ENCODE peak calls at places on chromosome 15, in five cellular contexts. K, S, P, W and F are unnamed samples.

GRCh38 chr15:41988896-41989572 is 16.7 kb upstream of the EHD4 start:
- DNase-seq in P (no peak), K (no peak), W (no peak), S (no peak), F (no peak)

GRCh38 chr15:79206940-79207339 is 75.6 kb upstream of the ANKRD34C start:
- DNase-seq in P (no peak), K (no peak), S (no peak), W (no peak), F (no peak)

GRCh38 chr15:34616613-34617012 is 33.2 kb upstream of the GOLGA8B start:
- DNase-seq in W (peak; percentile 25), K (peak; percentile 17), P (no peak), S (no peak), F (no peak)

GRCh38 chr15:76071816-76072215 is 12.0 kb downstream of the TMEM266 start:
- DNase-seq in K (no peak), W (no peak), P (no peak), S (no peak), F (no peak)

GRCh38 chr15:25184356-25185155 is 229.8 kb downstream of the SNRPN start:
- DNase-seq in P (peak; percentile 9), W (no peak), S (no peak), K (no peak), F (no peak)

GRCh38 chr15:68821190-68821897 is 649 bp upstream of the ANP32A start:
- DNase-seq in K (peak; percentile 27), P (no peak), W (peak; percentile 19), S (no peak), F (no peak)

GRCh38 chr15:42385206-42385979 is 26.1 kb downstream of the CAPN3 start:
- DNase-seq in K (peak; percentile 41), W (peak; percentile 17), P (no peak), S (no peak), F (no peak)

GRCh38 chr15:98226149-98226548 is 265.6 kb downstream of the ARRDC4 start:
- DNase-seq in W (no peak), S (no peak), K (no peak), P (no peak), F (no peak)

GRCh38 chr15:47432831-47433230 is 284.5 kb upstream of the SEMA6D start:
- DNase-seq in P (no peak), W (no peak), S (no peak), K (no peak), F (no peak)

GRCh38 chr15:98737721-98738120 is 89.4 kb downstream of the IGF1R start:
- DNase-seq in S (no peak), P (no peak), K (no peak), W (no peak), F (no peak)

GRCh38 chr15:40146037-40146436 is 14.8 kb upstream of the BUB1B start:
- DNase-seq in P (no peak), S (no peak), W (peak; percentile 29), K (no peak), F (peak; percentile 36)

GRCh38 chr15:64813075-64813474 is 12.4 kb downstream of the PIF1 start:
- DNase-seq in W (no peak), P (no peak), S (no peak), K (no peak), F (no peak)

GRCh38 chr15:74821091-74821789 is 5.2 kb upstream of the CPLX3 start:
- DNase-seq in S (no peak), W (no peak), P (no peak), K (no peak), F (no peak)

GRCh38 chr15:72934921-72935320 is 117.3 kb upstream of the NEO1 start:
- DNase-seq in P (no peak), S (no peak), K (no peak), W (peak; percentile 72), F (no peak)

GRCh38 chr15:77015651-77016320 is 20.9 kb downstream of the PSTPIP1 start:
- DNase-seq in W (no peak), K (no peak), S (no peak), P (peak; percentile 49), F (no peak)

GRCh38 chr15:78396976-78397375 is 41.0 kb upstream of the IREB2 start:
- DNase-seq in P (peak; percentile 80), K (peak; percentile 38), W (no peak), S (peak; percentile 20), F (no peak)

GRCh38 chr15:40398413-40398873 is 7.2 kb upstream of the IVD start:
- DNase-seq in P (no peak), K (no peak), S (no peak), W (no peak), F (no peak)

GRCh38 chr15:60905587-60905986 is 323.5 kb downstream of the RORA start:
- DNase-seq in K (no peak), W (no peak), S (no peak), P (no peak), F (no peak)

GRCh38 chr15:66619152-66619903 is 53.5 kb upstream of the LCTL start:
- DNase-seq in W (peak; percentile 59), K (peak; percentile 92), P (peak; percentile 77), S (peak; percentile 68), F (peak; percentile 95)

GRCh38 chr15:31369716-31370115 is 43.1 kb downstream of the KLF13 start:
- DNase-seq in P (no peak), K (no peak), W (no peak), S (no peak), F (no peak)

GRCh38 chr15:65632780-65633384 is 11.1 kb downstream of the SLC24A1 start:
- DNase-seq in P (no peak), K (no peak), W (no peak), S (no peak), F (no peak)

GRCh38 chr15:77037475-77038209 is 33.3 kb downstream of the TSPAN3 start:
- DNase-seq in W (no peak), K (no peak), S (no peak), P (peak; percentile 43), F (no peak)

GRCh38 chr15:90202929-90203328 is 1.8 kb downstream of the SEMA4B start:
- DNase-seq in P (no peak), S (no peak), W (no peak), K (no peak), F (no peak)
- H3K4me1 ChIP-seq in P (peaks cover 17% of the 10 kb centered on the region), S (no peaks in the 10 kb centered on the region), W (peaks cover 19% of the 10 kb centered on the region), K (peaks cover 34% of the 10 kb centered on the region), F (no peaks in the 10 kb centered on the region)

GRCh38 chr15:55899537-55899936 is 93.9 kb downstream of the NEDD4 start:
- DNase-seq in S (no peak), P (no peak), W (no peak), K (no peak), F (no peak)

GRCh38 chr15:55894406-55894965 is 98.9 kb downstream of the NEDD4 start:
- DNase-seq in P (no peak), K (no peak), S (no peak), W (no peak), F (no peak)

GRCh38 chr15:55897560-55898336 is 95.7 kb downstream of the NEDD4 start:
- DNase-seq in S (no peak), W (peak; percentile 61), P (no peak), K (peak; percentile 76), F (no peak)

DNA sequence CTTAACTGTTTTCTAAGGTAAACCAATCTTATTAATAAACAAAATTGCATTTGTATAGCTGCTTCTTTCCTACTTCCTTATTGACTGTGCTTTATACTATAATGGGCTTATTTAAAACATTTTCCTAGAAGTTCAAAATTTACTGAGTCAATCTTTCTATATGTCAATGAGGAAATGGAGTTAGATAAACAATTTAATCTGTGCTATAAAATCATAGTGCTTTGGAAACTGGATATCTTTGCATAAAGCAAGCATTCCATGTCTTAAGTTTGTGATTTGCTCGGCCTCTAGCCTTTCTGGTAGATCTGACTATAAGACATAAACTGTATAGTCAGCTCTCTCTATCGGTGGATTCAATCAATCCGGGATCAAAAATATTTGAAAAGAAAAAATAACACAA is 99.6 kb downstream of the NEDD4 start:
- DNase-seq in P (no peak), W (no peak), S (no peak), K (no peak), F (no peak)
- H3K4me3 ChIP-seq in P (no peak overlapping the region), W (no peak overlapping the region), S (no peak overlapping the region), K (peak overlapping the region; percentile 35), F (no peak overlapping the region)

GRCh38 chr15:88649753-88650551 is 11.1 kb downstream of the ISG20 start:
- DNase-seq in S (no peak), W (no peak), P (no peak), K (no peak), F (peak; percentile 56)

GRCh38 chr15:88648357-88649214 is 9.8 kb downstream of the ISG20 start:
- DNase-seq in P (peak; percentile 74), K (no peak), W (no peak), S (no peak), F (peak; percentile 55)

GRCh38 chr15:88650556-88650955 is 11.7 kb downstream of the ISG20 start:
- DNase-seq in S (no peak), K (no peak), W (no peak), P (no peak), F (peak; percentile 50)

GRCh38 chr15:88647362-88648105 is 8.7 kb downstream of the ISG20 start:
- DNase-seq in W (no peak), P (no peak), S (no peak), K (no peak), F (peak; percentile 32)

DNA sequence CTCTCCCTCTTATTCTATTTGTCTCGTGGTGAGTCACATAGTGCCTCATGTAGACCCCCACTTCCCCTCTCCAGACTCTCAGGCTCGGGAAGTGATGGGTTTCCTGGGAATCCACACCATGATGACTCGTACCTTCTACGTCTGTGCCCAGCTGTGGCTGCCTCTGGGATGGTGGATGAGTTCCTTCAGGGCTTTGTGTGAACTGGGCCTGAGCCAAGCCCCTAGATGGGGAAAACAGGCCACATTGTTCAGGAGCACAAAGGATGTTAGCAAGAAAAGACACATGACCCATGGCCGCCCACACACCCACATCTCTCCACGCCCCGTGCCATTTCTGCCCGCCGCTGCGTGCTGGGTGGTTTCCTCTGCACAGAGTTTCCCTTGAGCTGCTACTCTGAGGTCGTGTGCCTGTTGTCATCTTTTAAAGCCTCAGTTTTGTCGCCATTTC is 10.5 kb downstream of the ISG20 start:
- DNase-seq in K (no peak), W (peak; percentile 76), S (peak; percentile 73), P (peak; percentile 76), F (peak; percentile 59)
- H3K4me1 ChIP-seq in K (peaks cover 19% of the 10 kb centered on the region), W (peaks cover 17% of the 10 kb centered on the region), S (peaks cover 3% of the 10 kb centered on the region), P (peaks cover 27% of the 10 kb centered on the region), F (peaks cover 23% of the 10 kb centered on the region)

GRCh38 chr15:59317211-59317610 is 55.5 kb downstream of the MYO1E start:
- DNase-seq in K (no peak), W (no peak), P (no peak), S (no peak), F (no peak)

GRCh38 chr15:59311245-59311644 is 61.4 kb downstream of the MYO1E start:
- DNase-seq in S (no peak), K (no peak), W (no peak), P (no peak), F (no peak)

GRCh38 chr15:59312199-59312598 is 60.5 kb downstream of the MYO1E start:
- DNase-seq in P (no peak), K (no peak), W (no peak), S (no peak), F (no peak)

GRCh38 chr15:59315914-59316428 is 56.7 kb downstream of the MYO1E start:
- DNase-seq in P (no peak), W (no peak), S (no peak), K (no peak), F (no peak)

DNA sequence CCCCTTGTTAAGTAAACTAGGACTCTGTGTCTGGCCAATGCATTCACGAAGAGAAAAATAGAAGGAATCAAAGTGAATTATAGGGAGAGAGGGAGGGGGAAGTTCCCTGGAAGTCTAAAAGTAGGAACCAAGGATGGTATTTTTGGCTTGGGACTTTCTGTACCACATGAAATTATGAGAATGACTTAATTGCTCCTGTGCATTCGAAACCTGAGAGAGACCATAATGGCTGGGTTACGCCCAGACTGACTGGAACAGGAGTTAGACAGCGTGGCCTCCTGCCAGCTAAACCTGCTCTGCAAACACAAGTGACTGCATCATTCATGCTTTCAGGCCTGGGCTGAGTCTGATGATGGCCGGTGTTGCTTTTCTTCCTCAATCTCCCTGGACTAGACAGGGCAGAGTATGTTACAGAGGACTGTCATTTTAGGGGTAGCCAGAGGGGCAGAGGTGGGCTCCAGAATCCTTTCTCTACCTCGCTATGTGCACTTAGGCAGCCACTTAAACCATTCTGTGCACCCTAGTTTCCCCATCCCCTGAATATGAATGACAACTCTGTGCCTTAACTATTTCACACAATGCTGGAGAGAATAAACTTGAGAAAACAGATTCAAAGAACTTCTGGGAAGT is 58.9 kb downstream of the MYO1E start:
- DNase-seq in W (no peak), K (peak; percentile 67), S (peak; percentile 43), P (peak; percentile 92), F (no peak)
- H3K4me3 ChIP-seq in W (no peak overlapping the region), K (no peak overlapping the region), S (no peak overlapping the region), P (no peak overlapping the region), F (no peak overlapping the region)